ENCODE peak calls at places on chromosomes 11 and 22, in eight cellular contexts. X, O, A, M, W, V, P and E are unnamed samples.

GRCh38 chr22:35838849-35839646 is 121.4 kb downstream of the APOL5 start:
- DNase-seq in O (peak), X (peak), A (no peak), W (peak), M (peak), V (no peak), P (no peak), E (peak)

GRCh38 chr11:117232911-117233409 is 489 bp downstream of the RNF214 start:
- DNase-seq in W (no peak), A (no peak), O (no peak), V (no peak), M (peak), P (no peak), X (no peak), E (no peak)

GRCh38 chr11:120912504-120912903 is 111.4 kb upstream of the TBCEL start:
- DNase-seq in O (peak), A (no peak), P (no peak), X (peak), V (no peak), W (peak), M (peak), E (peak)

GRCh38 chr11:64094463-64095223 is 58.9 kb downstream of the FLRT1 start:
- DNase-seq in A (no peak), W (peak), V (no peak), O (peak), P (no peak), X (peak), M (no peak), E (no peak)

GRCh38 chr11:870418-870817 is 27.8 kb downstream of the TSPAN4 start:
- DNase-seq in O (no peak), V (no peak), M (no peak), W (no peak), A (no peak), X (no peak), P (no peak), E (no peak)

GRCh38 chr11:8792636-8793035 is 110.0 kb downstream of the RPL27A start:
- DNase-seq in P (no peak), X (no peak), M (no peak), A (no peak), W (no peak), O (no peak), V (no peak), E (no peak)

GRCh38 chr11:106399075-106399500 is 321.6 kb downstream of the AASDHPPT start:
- DNase-seq in P (no peak), X (peak), W (peak), O (peak), M (no peak), V (peak), A (no peak), E (no peak)

GRCh38 chr11:110479445-110480101 is 49.8 kb downstream of the FDX1 start:
- DNase-seq in W (peak), P (no peak), V (no peak), A (no peak), O (peak), M (peak), X (no peak), E (peak)

GRCh38 chr11:2691991-2692841 is 7.6 kb downstream of the KCNQ1OT1 start:
- DNase-seq in P (no peak), X (no peak), V (no peak), M (peak), O (no peak), A (no peak), W (no peak), E (no peak)

GRCh38 chr11:2693271-2693833 is 6.4 kb downstream of the KCNQ1OT1 start:
- DNase-seq in X (no peak), M (no peak), V (no peak), P (no peak), O (no peak), A (no peak), W (no peak), E (no peak)

GRCh38 chr11:2694495-2694894 is 5.3 kb downstream of the KCNQ1OT1 start:
- DNase-seq in P (no peak), X (no peak), V (no peak), M (no peak), W (no peak), O (no peak), A (no peak), E (no peak)

GRCh38 chr11:2694995-2695939 is 4.5 kb downstream of the KCNQ1OT1 start:
- DNase-seq in V (no peak), A (no peak), M (no peak), W (no peak), P (no peak), O (no peak), X (no peak), E (no peak)

DNA sequence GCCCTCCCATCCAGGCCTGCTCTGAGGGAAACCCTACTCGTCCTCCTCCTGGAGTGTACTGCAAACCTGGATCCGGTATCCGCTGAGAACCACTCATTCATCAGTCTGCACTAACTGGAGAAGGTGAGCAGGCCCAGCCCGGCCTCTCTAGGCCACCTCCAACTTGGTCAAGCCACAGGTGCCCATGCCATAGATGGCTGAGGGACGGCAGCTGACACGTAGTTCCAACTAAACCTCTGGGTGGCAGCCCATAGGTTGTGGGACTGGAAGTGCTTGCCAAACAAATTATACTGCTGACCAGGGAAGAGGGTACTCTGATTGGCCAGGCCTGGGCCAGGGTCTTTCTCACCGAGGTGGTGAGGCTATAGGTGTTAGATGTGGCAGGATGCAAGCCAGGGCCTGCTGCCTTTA is 5.9 kb downstream of the KCNQ1OT1 start:
- DNase-seq in P (no peak), M (no peak), A (no peak), X (no peak), V (no peak), O (no peak), W (no peak), E (no peak)
- H3K4me3 ChIP-seq in P (peak), M (no peak), A (no peak), X (no peak), V (no peak), O (no peak), W (no peak), E (no peak)

GRCh38 chr11:123684601-123685000 is 30.2 kb upstream of the SCN3B start:
- DNase-seq in P (no peak), A (no peak), O (no peak), W (no peak), X (no peak), V (no peak), M (no peak), E (no peak)

GRCh38 chr11:123682976-123683375 is 28.6 kb upstream of the SCN3B start:
- DNase-seq in X (no peak), W (no peak), A (no peak), V (no peak), O (no peak), M (no peak), P (no peak), E (no peak)

GRCh38 chr11:123678246-123678645 is 23.8 kb upstream of the SCN3B start:
- DNase-seq in O (no peak), V (no peak), P (no peak), M (no peak), W (no peak), X (no peak), A (no peak), E (no peak)

GRCh38 chr11:123681007-123681406 is 26.6 kb upstream of the SCN3B start:
- DNase-seq in A (no peak), P (no peak), M (no peak), W (no peak), V (no peak), O (no peak), X (no peak), E (peak)

GRCh38 chr11:123683616-123684170 is 29.3 kb upstream of the SCN3B start:
- DNase-seq in M (no peak), X (no peak), P (no peak), V (no peak), O (no peak), W (no peak), A (no peak), E (no peak)
- H3K4me3 ChIP-seq in M (no peak), X (no peak), P (no peak), V (no peak), O (no peak), W (no peak), A (no peak), E (no peak)

GRCh38 chr11:34358258-34358665 is 452 bp upstream of the ABTB2 start:
- DNase-seq in A (peak), V (peak), M (no peak), P (peak), X (peak), W (peak), O (peak), E (no peak)
- H3K4me3 ChIP-seq in A (peak), V (peak), M (peak), P (peak), X (peak), W (peak), O (peak), E (peak)

GRCh38 chr11:35927067-35927466 is 16.8 kb upstream of the LDLRAD3 start:
- DNase-seq in M (no peak), X (no peak), W (no peak), A (no peak), V (no peak), O (no peak), P (no peak), E (no peak)

GRCh38 chr11:35930466-35930865 is 13.4 kb upstream of the LDLRAD3 start:
- DNase-seq in A (no peak), X (no peak), M (no peak), P (no peak), O (no peak), V (no peak), W (no peak), E (no peak)

GRCh38 chr11:35923452-35923851 is 20.4 kb upstream of the LDLRAD3 start:
- DNase-seq in O (no peak), P (no peak), X (no peak), W (no peak), A (no peak), M (no peak), V (no peak), E (no peak)

GRCh38 chr11:35928688-35929087 is 15.2 kb upstream of the LDLRAD3 start:
- DNase-seq in P (no peak), M (no peak), A (no peak), O (no peak), W (no peak), V (no peak), X (no peak), E (no peak)

GRCh38 chr11:35927730-35928129 is 16.1 kb upstream of the LDLRAD3 start:
- DNase-seq in V (peak), A (no peak), M (no peak), O (peak), W (peak), X (no peak), P (peak), E (no peak)
- H3K4me3 ChIP-seq in V (no peak), A (peak), M (no peak), O (no peak), W (no peak), X (no peak), P (no peak), E (no peak)

GRCh38 chr11:18383388-18384156 is 10.8 kb upstream of the LDHA start:
- DNase-seq in V (peak), P (peak), M (peak), A (peak), X (peak), O (peak), W (peak), E (peak)
- H3K4me3 ChIP-seq in V (no peak), P (peak), M (no peak), A (peak), X (no peak), O (no peak), W (no peak), E (peak)

GRCh38 chr11:85539029-85539689 is 88.0 kb downstream of the DLG2 start:
- DNase-seq in X (no peak), O (no peak), P (no peak), W (no peak), A (no peak), M (no peak), V (no peak), E (no peak)

GRCh38 chr11:85539740-85540139 is 87.4 kb downstream of the DLG2 start:
- DNase-seq in V (no peak), P (no peak), A (no peak), W (no peak), X (no peak), O (no peak), M (no peak), E (no peak)

GRCh38 chr11:85534806-85535205 is 92.3 kb downstream of the DLG2 start:
- DNase-seq in O (no peak), V (no peak), X (no peak), P (no peak), A (no peak), M (no peak), W (no peak), E (no peak)

GRCh38 chr11:85540181-85540580 is 87.0 kb downstream of the DLG2 start:
- DNase-seq in X (no peak), O (no peak), P (no peak), A (no peak), V (no peak), W (no peak), M (no peak), E (no peak)

GRCh38 chr11:85536438-85536837 is 90.7 kb downstream of the DLG2 start:
- DNase-seq in W (no peak), O (no peak), M (no peak), P (no peak), X (no peak), V (no peak), A (no peak), E (no peak)
- H3K4me3 ChIP-seq in W (no peak), O (no peak), M (no peak), P (no peak), X (no peak), V (no peak), A (no peak), E (no peak)

GRCh38 chr11:50246699-50247098 is 214.0 kb downstream of the OR4C45 start:
- DNase-seq in A (no peak), O (no peak), M (no peak), V (no peak), W (no peak), X (no peak), P (no peak), E (no peak)

GRCh38 chr11:50246183-50246582 is 213.5 kb downstream of the OR4C45 start:
- DNase-seq in P (no peak), W (no peak), X (no peak), O (no peak), A (no peak), V (no peak), M (no peak), E (no peak)

GRCh38 chr11:50247309-50247874 is 214.7 kb downstream of the OR4C45 start:
- DNase-seq in M (no peak), V (no peak), W (no peak), X (no peak), P (no peak), O (no peak), A (no peak), E (no peak)
- H3K4me3 ChIP-seq in M (no peak), V (no peak), W (no peak), X (no peak), P (no peak), O (no peak), A (no peak), E (no peak)

GRCh38 chr22:45885941-45886395 is 91.0 kb downstream of the WNT7B start:
- DNase-seq in O (no peak), P (no peak), V (no peak), M (no peak), X (no peak), W (no peak), A (no peak), E (no peak)

GRCh38 chr22:45886502-45886901 is 90.5 kb downstream of the WNT7B start:
- DNase-seq in M (no peak), O (no peak), V (no peak), W (no peak), A (no peak), X (no peak), P (no peak), E (no peak)

GRCh38 chr22:45888221-45889092 is 88.5 kb downstream of the WNT7B start:
- DNase-seq in M (no peak), X (no peak), O (no peak), V (no peak), W (no peak), P (no peak), A (no peak), E (no peak)

GRCh38 chr22:45889093-45889538 is 87.8 kb downstream of the WNT7B start:
- DNase-seq in P (no peak), W (no peak), V (no peak), O (no peak), A (no peak), X (no peak), M (no peak), E (no peak)

DNA sequence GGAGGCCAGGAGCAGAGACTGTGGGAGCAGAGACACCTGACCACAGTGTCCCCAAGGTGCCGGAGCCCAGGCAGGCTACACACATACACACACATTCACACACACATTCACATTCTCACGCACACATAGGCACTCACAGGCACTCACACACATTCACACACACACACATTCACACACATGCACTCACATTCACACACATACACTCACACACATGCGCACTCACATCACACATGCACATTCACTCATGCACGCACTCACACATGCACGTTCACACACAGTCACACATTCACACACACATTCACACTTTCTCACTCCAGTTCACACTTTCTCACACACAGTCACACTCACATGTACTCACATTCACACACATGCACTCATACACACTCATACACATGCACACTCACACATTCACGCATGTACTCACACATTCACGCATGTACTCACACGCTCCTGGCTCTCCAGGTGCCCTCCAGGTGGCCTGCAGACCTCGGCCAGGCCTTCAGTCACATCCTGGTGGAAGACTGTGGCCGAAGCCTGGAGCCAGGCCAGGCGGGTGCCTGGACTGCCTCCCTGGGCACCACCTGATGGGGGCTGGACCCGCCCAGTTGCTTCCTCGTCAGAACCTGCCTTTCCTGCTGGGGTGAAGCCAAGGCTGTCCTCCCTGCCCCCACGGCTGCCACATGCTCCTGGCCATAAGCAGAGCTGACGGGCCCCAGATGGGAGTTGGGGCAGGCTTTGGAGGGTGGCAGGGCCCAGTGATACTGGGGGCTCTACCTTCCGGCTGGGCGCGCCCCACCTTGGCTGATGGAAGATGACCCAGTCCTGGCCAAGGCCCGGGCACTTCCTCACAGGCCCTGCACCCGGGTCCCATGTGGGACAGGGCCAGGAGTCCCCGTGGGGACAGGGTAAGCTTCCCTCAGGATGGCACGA is 89.5 kb downstream of the WNT7B start:
- DNase-seq in W (no peak), V (no peak), O (no peak), A (no peak), P (peak), X (no peak), M (no peak), E (no peak)
- H3K4me3 ChIP-seq in W (no peak), V (no peak), O (no peak), A (no peak), P (no peak), X (no peak), M (no peak), E (no peak)

DNA sequence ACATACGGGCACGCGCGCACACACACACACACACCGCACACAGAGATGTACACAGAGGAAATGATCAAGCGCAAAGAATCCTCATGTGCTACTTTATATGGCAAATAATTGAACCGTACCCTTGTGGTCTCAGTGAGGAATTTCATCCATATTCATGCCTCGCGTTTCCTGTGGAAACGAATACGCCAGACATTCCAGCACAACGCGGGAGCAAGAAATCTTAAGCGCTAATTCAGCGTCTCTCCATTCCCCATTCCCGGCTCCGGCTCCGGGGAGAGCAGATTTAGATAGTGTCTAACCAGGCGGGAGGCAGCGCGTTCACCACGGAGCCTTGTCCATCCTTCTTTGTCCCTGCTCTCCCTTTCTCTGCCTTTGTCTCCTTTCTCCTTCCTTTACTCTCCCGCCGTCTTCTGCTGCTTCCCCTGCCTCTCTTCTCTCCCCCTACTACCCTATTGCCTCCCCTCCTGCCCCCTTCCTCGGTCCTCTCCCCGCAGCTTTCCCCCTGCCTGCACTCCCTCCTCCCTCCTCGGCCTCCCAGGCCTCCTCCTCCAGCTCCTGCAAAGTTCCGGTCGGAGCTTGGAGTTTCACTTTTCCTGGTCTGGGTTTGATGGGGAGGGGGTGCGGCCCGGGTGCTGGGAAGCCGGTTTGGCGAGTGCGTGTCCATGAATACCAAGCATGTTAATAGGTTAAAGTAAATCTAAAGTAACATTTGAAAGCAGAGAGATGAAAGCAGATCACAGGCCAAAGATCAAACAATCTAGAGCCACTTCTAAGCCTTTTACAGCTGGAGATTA is 579.3 kb downstream of the BUD13 start:
- DNase-seq in W (peak), P (peak), X (no peak), O (peak), V (no peak), M (no peak), A (no peak), E (no peak)
- H3K4me3 ChIP-seq in W (peak), P (peak), X (no peak), O (peak), V (peak), M (no peak), A (peak), E (no peak)